ENCODE peak calls at places on chromosomes 12 and 14, in eight cellular contexts. E, U, L, D, H, M, X and I are unnamed samples.

GRCh38 chr12:121050725-121051124 is 11.7 kb upstream of the OASL start:
- DNase-seq in E (no peak), U (no peak), L (no peak), D (no peak), H (no peak), M (no peak), X (no peak), I (no peak)

GRCh38 chr12:7289743-7290142 is 14.1 kb upstream of the ACSM4 start:
- DNase-seq in E (no peak), U (no peak), L (peak; percentile 39), D (no peak), H (no peak), M (no peak), X (no peak), I (no peak)

GRCh38 chr14:88904864-88905263 is 80.4 kb downstream of the TTC8 start:
- DNase-seq in E (no peak), U (peak; percentile 92), L (no peak), D (no peak), H (no peak), M (no peak), X (no peak), I (no peak)

GRCh38 chr14:65312859-65313258 is 99.7 kb upstream of the FUT8 start:
- DNase-seq in E (no peak), U (no peak), L (no peak), D (no peak), H (no peak), M (no peak), X (no peak), I (no peak)

GRCh38 chr12:795305-795704 is 42.9 kb downstream of the WNK1 start:
- DNase-seq in E (no peak), U (no peak), L (no peak), D (no peak), H (no peak), M (no peak), X (no peak), I (no peak)

GRCh38 chr12:85424581-85425348 is 144.7 kb downstream of the ALX1 start:
- DNase-seq in E (no peak), U (no peak), L (no peak), D (no peak), H (no peak), M (peak; percentile 69), X (no peak), I (no peak)

GRCh38 chr14:80164991-80165390 is 46.3 kb downstream of the DIO2 start:
- DNase-seq in E (no peak), U (peak; percentile 66), L (no peak), D (no peak), H (no peak), M (no peak), X (no peak), I (no peak)

GRCh38 chr14:89436274-89436656 is 19.2 kb upstream of the FOXN3 start:
- DNase-seq in E (no peak), U (no peak), L (no peak), D (no peak), H (no peak), M (no peak), X (no peak), I (no peak)

GRCh38 chr12:80277732-80278131 is 166.3 kb upstream of the PTPRQ start:
- DNase-seq in E (no peak), U (no peak), L (no peak), D (no peak), H (no peak), M (no peak), X (no peak), I (no peak)

GRCh38 chr12:92144631-92145480 is 790 bp downstream of the BTG1 start:
- DNase-seq in E (peak; percentile 58), U (peak; percentile 63), L (peak; percentile 27), D (peak; percentile 44), H (peak; percentile 57), M (peak; percentile 82), X (peak; percentile 91), I (peak; percentile 86)

GRCh38 chr14:55684956-55685584 is 105.1 kb downstream of the KTN1 start:
- DNase-seq in E (peak; percentile 26), U (no peak), L (no peak), D (no peak), H (peak; percentile 7), M (no peak), X (no peak), I (no peak)

GRCh38 chr14:69154779-69155178 is 1.9 kb upstream of the DCAF5 start:
- DNase-seq in E (no peak), U (peak; percentile 22), L (no peak), D (no peak), H (no peak), M (no peak), X (no peak), I (no peak)

GRCh38 chr12:95151406-95151805 is 65.9 kb downstream of the FGD6 start:
- DNase-seq in E (no peak), U (no peak), L (no peak), D (no peak), H (no peak), M (no peak), X (no peak), I (no peak)

GRCh38 chr14:75428230-75429104 is 645 bp downstream of the JDP2 start:
- DNase-seq in E (no peak), U (no peak), L (no peak), D (peak; percentile 63), H (peak; percentile 45), M (peak; percentile 64), X (peak; percentile 88), I (peak; percentile 84)

GRCh38 chr14:75431011-75431410 is 3.2 kb downstream of the JDP2 start:
- DNase-seq in E (no peak), U (no peak), L (no peak), D (no peak), H (no peak), M (no peak), X (no peak), I (no peak)

GRCh38 chr14:75429562-75429961 is 1.7 kb downstream of the JDP2 start:
- DNase-seq in E (no peak), U (no peak), L (no peak), D (no peak), H (no peak), M (no peak), X (no peak), I (no peak)

GRCh38 chr14:75430526-75430925 is 2.7 kb downstream of the JDP2 start:
- DNase-seq in E (peak; percentile 70), U (peak; percentile 38), L (no peak), D (peak; percentile 38), H (peak; percentile 43), M (no peak), X (no peak), I (no peak)

DNA sequence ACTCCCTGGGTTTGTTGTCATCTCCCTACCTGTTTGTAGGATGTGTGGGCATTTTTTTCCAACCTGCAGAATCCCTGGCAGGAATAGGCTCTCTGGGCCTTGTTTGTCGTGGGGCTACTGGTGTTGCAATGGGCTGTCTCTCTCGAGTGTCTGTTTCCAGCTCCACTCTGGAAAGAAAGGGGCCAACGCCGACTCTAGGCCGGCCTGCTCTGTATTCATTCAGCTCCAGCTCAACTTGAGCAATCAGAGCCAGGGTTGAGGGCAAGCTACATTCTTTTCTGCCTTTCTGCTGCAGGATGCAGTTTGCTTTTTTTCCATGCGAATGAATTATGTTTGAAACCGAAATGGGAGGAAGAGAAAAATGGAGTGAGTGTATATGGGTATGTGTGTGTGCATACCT is 2.3 kb downstream of the JDP2 start:
- DNase-seq in E (peak; percentile 73), U (no peak), L (no peak), D (no peak), H (no peak), M (peak; percentile 32), X (no peak), I (peak; percentile 55)
- H3K4me1 ChIP-seq in E (no peaks in the 10 kb centered on the region), U (peaks cover 19% of the 10 kb centered on the region), L (peaks cover 13% of the 10 kb centered on the region), D (peaks cover 87% of the 10 kb centered on the region), H (peaks cover 73% of the 10 kb centered on the region), M (peaks cover 11% of the 10 kb centered on the region), X (peaks cover 36% of the 10 kb centered on the region), I (peaks cover 12% of the 10 kb centered on the region)

DNA sequence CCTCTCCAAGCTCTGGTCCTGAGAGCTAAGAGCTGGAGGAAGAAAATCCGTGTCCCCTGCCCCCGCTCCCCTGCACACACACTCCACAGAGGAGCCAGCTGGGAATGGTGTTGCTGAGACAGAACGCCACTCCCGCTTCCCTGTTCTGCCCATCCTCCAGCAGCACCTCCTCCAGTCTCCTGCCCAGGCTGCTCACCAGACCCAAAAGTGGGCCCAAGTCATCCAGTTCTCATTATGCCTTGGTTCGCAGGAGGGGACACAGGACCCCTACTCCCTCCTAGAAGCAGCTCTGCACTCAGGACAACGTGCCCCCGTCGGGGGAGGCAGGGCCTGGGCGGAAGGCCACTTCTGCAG is 861 bp upstream of the TRMT61A start:
- DNase-seq in E (no peak), U (no peak), L (no peak), D (no peak), H (no peak), M (peak; percentile 68), X (peak; percentile 83), I (no peak)
- H3K4me1 ChIP-seq in E (no peaks in the 10 kb centered on the region), U (peaks cover 22% of the 10 kb centered on the region), L (peaks cover 21% of the 10 kb centered on the region), D (peaks cover 77% of the 10 kb centered on the region), H (peaks cover 57% of the 10 kb centered on the region), M (peaks cover 34% of the 10 kb centered on the region), X (peaks cover 44% of the 10 kb centered on the region), I (no peaks in the 10 kb centered on the region)

GRCh38 chr14:85391892-85392291 is 138.1 kb upstream of the FLRT2 start:
- DNase-seq in E (no peak), U (no peak), L (no peak), D (no peak), H (no peak), M (no peak), X (no peak), I (no peak)
- H3K4me1 ChIP-seq in E (no peaks in the 10 kb centered on the region), U (no peaks in the 10 kb centered on the region), L (no peaks in the 10 kb centered on the region), D (no peaks in the 10 kb centered on the region), H (no peaks in the 10 kb centered on the region), M (no peaks in the 10 kb centered on the region), X (no peaks in the 10 kb centered on the region), I (no peaks in the 10 kb centered on the region)

DNA sequence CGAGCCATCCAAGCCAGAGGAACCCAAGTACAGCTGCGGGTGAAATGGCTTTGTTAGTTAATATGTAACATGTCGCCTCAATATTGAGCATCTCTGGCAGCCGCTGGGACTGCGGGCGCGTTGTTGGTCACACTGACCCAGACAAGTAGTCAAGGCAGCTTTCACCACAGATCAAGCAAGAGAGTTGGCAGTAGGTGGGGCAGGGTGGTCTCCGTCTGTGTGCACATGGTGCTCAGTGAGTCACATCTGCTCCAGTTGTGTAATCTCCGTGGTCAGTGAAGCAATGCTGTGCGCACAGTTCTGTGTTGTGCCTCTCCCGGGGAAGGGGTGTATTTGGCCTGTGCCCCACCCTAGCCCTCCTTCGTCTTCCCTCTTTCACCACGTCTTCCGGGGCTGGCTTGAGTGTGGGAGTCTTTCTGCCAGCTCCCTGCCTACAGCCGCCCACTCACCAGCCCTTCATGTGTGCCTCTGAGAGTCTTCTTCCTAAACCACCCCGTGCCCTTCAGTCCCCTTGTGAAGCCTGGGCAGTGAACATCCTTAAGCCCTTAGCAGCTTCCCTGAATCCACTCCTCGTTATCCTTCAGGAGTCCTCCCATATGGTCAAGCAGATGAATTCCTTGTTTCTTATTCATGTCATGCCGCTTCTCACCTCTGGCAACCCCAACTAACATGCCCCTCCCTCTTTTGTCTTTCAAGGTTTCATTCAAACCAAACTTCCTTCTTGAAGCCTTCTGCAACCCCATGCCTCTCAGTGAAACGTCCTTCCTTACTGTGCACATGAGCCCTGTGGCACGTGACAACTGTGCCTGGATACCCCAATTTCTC is 242.1 kb downstream of the CACNA1C start:
- DNase-seq in E (peak; percentile 34), U (peak; percentile 58), L (no peak), D (no peak), H (no peak), M (no peak), X (no peak), I (no peak)
- H3K4me1 ChIP-seq in E (no peaks in the 10 kb centered on the region), U (peaks cover 8% of the 10 kb centered on the region), L (peaks cover 5% of the 10 kb centered on the region), D (peaks cover 100% of the 10 kb centered on the region), H (peaks cover 75% of the 10 kb centered on the region), M (no peaks in the 10 kb centered on the region), X (peaks cover 14% of the 10 kb centered on the region), I (no peaks in the 10 kb centered on the region)

GRCh38 chr12:15687583-15687982 is 101.6 kb downstream of the EPS8 start:
- DNase-seq in E (no peak), U (no peak), L (no peak), D (no peak), H (no peak), M (no peak), X (no peak), I (no peak)
- H3K4me1 ChIP-seq in E (no peaks in the 10 kb centered on the region), U (peaks cover 16% of the 10 kb centered on the region), L (peaks cover 7% of the 10 kb centered on the region), D (peaks cover 50% of the 10 kb centered on the region), H (peaks cover 64% of the 10 kb centered on the region), M (no peaks in the 10 kb centered on the region), X (peaks cover 9% of the 10 kb centered on the region), I (no peaks in the 10 kb centered on the region)